ENCODE peak calls at places on chromosome X, in five cellular contexts. H is K562, Q is HepG2, E is H1, C is GM12878. Y is an unnamed sample.

GRCh38 chrX:39137363-39137954 is 336.2 kb downstream of the MID1IP1 start:
- DNase-seq in C (no peak), Q (no peak), E (no peak), H (no peak), Y (no peak)

GRCh38 chrX:100829730-100830129 is 9.5 kb downstream of the CSTF2 start:
- DNase-seq in Q (no peak), E (no peak), C (peak; percentile 45), H (no peak), Y (no peak)

GRCh38 chrX:107861056-107861455 is 35.4 kb downstream of the MID2 start:
- DNase-seq in E (no peak), H (no peak), C (no peak), Q (no peak), Y (no peak)

GRCh38 chrX:27336466-27337091 is 126.6 kb downstream of the PPP4R3C start:
- DNase-seq in C (no peak), Q (peak; percentile 2), H (peak; percentile 41), E (peak; percentile 61), Y (peak; percentile 3)

GRCh38 chrX:154046262-154046771 is 26.6 kb upstream of the IRAK1 start:
- DNase-seq in E (no peak), H (peak; percentile 24), C (no peak), Q (no peak), Y (no peak)

GRCh38 chrX:119762718-119763117 is 4.3 kb downstream of the SOWAHD start:
- DNase-seq in H (no peak), C (no peak), E (no peak), Q (no peak), Y (no peak)

GRCh38 chrX:134241960-134242619 is 5.1 kb downstream of the CCDC160 start:
- DNase-seq in Q (no peak), E (no peak), H (no peak), C (no peak), Y (no peak)

GRCh38 chrX:17621566-17622270 is 115.6 kb upstream of the SCML1 start:
- DNase-seq in C (no peak), H (no peak), Q (no peak), E (no peak), Y (no peak)

GRCh38 chrX:124719060-124719459 is 372.7 kb downstream of the SH2D1A start:
- DNase-seq in E (no peak), Q (peak; percentile 31), C (no peak), H (no peak), Y (no peak)

GRCh38 chrX:135543924-135544323 is 23.5 kb downstream of the INTS6L start:
- DNase-seq in H (peak; percentile 56), Q (no peak), E (peak; percentile 52), C (no peak), Y (no peak)

GRCh38 chrX:17081969-17082368 is 135.5 kb downstream of the REPS2 start:
- DNase-seq in C (no peak), H (no peak), Q (no peak), E (no peak), Y (no peak)

GRCh38 chrX:80705379-80705778 is 104.3 kb downstream of the BRWD3 start:
- DNase-seq in E (no peak), Q (no peak), H (no peak), C (no peak), Y (no peak)

GRCh38 chrX:81957900-81958545 is 756.1 kb downstream of the SH3BGRL start:
- DNase-seq in H (peak; percentile 5), E (no peak), C (no peak), Q (no peak), Y (no peak)

GRCh38 chrX:123083924-123084323 is 100.2 kb upstream of the GRIA3 start:
- DNase-seq in C (no peak), Q (no peak), E (no peak), H (no peak), Y (no peak)

GRCh38 chrX:15525664-15526416 is 25.2 kb downstream of the BMX start:
- DNase-seq in H (no peak), Q (no peak), E (no peak), C (no peak), Y (no peak)

GRCh38 chrX:47285762-47286320 is 53.0 kb downstream of the USP11 start:
- DNase-seq in C (no peak), Q (no peak), H (no peak), E (no peak), Y (no peak)

GRCh38 chrX:136647969-136648368 is at the start of gene CD40LG:
- DNase-seq in E (no peak), Q (no peak), C (no peak), H (no peak), Y (no peak)

GRCh38 chrX:136065044-136065671 is 79.9 kb downstream of the SLC9A6 start:
- DNase-seq in E (no peak), H (no peak), C (no peak), Q (peak; percentile 42), Y (no peak)

GRCh38 chrX:18973527-18974192 is 10.3 kb downstream of the PHKA2 start:
- DNase-seq in H (no peak), E (no peak), C (no peak), Q (peak; percentile 30), Y (no peak)

GRCh38 chrX:19602866-19603620 is 87.7 kb upstream of the MAP3K15 start:
- DNase-seq in E (no peak), C (no peak), H (peak; percentile 37), Q (no peak), Y (peak; percentile 39)

GRCh38 chrX:11423362-11423818 is 130.2 kb downstream of the AMELX start:
- DNase-seq in E (no peak), Q (no peak), H (peak; percentile 89), C (peak; percentile 17), Y (no peak)

GRCh38 chrX:130053236-130053635 is 57.1 kb downstream of the ELF4 start:
- DNase-seq in C (no peak), Q (no peak), E (no peak), H (no peak), Y (no peak)

GRCh38 chrX:151724563-151725337 is 8.9 kb downstream of the FATE1 start:
- DNase-seq in E (no peak), C (no peak), Q (no peak), H (no peak), Y (no peak)

GRCh38 chrX:15310117-15310516 is 5.3 kb downstream of the ASB11 start:
- DNase-seq in H (peak; percentile 20), Q (no peak), E (no peak), C (no peak), Y (no peak)

GRCh38 chrX:111180750-111181240 is 84.8 kb downstream of the PAK3 start:
- DNase-seq in C (no peak), Q (no peak), E (no peak), H (no peak), Y (no peak)

GRCh38 chrX:99394450-99394849 is 1015.6 kb downstream of the PCDH19 start:
- DNase-seq in C (no peak), E (no peak), Q (peak; percentile 5), H (no peak), Y (no peak)
- TF ChIP-seq CEBPB in C (no peak), E (no peak), Q (no peak), H (no peak), Y (no peak)

GRCh38 chrX:139831689-139832456 is 101.0 kb downstream of the ATP11C start:
- DNase-seq in C (no peak), Q (no peak), E (no peak), H (no peak), Y (no peak)
- TF ChIP-seq ATF3 in C (no peak), Q (no peak), E (no peak), H (no peak), Y (no peak)

GRCh38 chrX:72676465-72676864 is 37.6 kb downstream of the PHKA1 start:
- DNase-seq in E (no peak), H (no peak), C (no peak), Q (no peak), Y (no peak)
- TF ChIP-seq CEBPB in E (no peak), H (no peak), C (no peak), Q (no peak), Y (peak; percentile 18)

GRCh38 chrX:24619647-24620046 is 27.5 kb downstream of the PCYT1B start:
- DNase-seq in C (no peak), H (no peak), Q (peak; percentile 36), E (no peak), Y (no peak)
- TF ChIP-seq ATF3 in C (no peak), H (no peak), Q (no peak), E (no peak), Y (no peak)

DNA sequence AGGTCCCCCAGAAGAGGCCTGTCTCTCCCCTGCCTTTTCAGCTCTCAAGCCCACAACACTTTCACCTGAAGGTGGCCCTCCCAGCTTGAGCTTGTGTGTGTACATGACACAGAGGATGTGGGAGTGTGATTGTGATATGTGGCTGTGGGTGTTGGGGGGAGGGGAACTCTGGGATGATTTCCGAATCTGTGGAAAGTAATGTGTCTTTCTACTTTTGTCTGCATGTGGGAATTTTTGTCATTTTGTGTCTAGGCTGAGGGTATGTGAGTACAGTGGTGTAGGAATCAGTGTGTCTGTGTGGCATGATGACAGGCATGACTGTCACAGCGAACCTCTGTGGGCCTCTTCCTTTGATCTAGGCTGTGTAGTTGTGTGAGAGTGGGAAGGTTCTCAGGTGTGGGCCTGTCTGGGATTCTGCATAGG is 6.4 kb downstream of the SYP start:
- DNase-seq in H (no peak), Q (no peak), C (no peak), E (no peak), Y (no peak)
- TF ChIP-seq CEBPB in H (no peak), Q (no peak), C (no peak), E (no peak), Y (no peak)